ENCODE peak calls at places on chromosomes 3 and 15, in five cellular contexts. H, G, X, I and V are unnamed samples.
A peak's percentile ranks its signal among the peaks of the same experiment; 100 is the strongest.

GRCh38 chr15:69146724-69147435 is 13.6 kb upstream of the GLCE start:
- DNase-seq in X (no peak), G (no peak), I (no peak), H (no peak), V (no peak)

GRCh38 chr3:187700249-187700648 is 2.1 kb downstream of the RTP2 start:
- DNase-seq in G (no peak), H (no peak), I (no peak), X (no peak), V (no peak)

GRCh38 chr3:159788291-159788690 is 200.3 kb upstream of the IL12A start:
- DNase-seq in X (no peak), H (no peak), I (no peak), G (no peak), V (no peak)

GRCh38 chr15:77025941-77026411 is 31.1 kb downstream of the PSTPIP1 start:
- DNase-seq in X (no peak), I (no peak), G (no peak), H (no peak), V (no peak)

GRCh38 chr15:96412045-96412918 is 81.8 kb downstream of the NR2F2 start:
- DNase-seq in X (no peak), I (no peak), H (no peak), G (no peak), V (no peak)

GRCh38 chr3:184155644-184156521 is 706 bp downstream of the DVL3 start:
- DNase-seq in X (no peak), H (peak; percentile 38), I (no peak), G (peak; percentile 27), V (peak; percentile 33)

GRCh38 chr3:159627229-159627628 is 361.4 kb upstream of the IL12A start:
- DNase-seq in G (no peak), I (no peak), H (no peak), X (no peak), V (no peak)

GRCh38 chr15:73964736-73965093 is 27.4 kb downstream of the STOML1 start:
- DNase-seq in I (no peak), H (peak; percentile 83), G (peak; percentile 77), X (peak; percentile 46), V (peak; percentile 81)

GRCh38 chr3:133570139-133570936 is 3.1 kb upstream of the CDV3 start:
- DNase-seq in X (no peak), H (no peak), G (no peak), I (peak; percentile 47), V (no peak)

GRCh38 chr3:167162083-167162482 is 218.0 kb downstream of the ZBBX start:
- DNase-seq in G (no peak), X (no peak), H (no peak), I (no peak), V (no peak)

GRCh38 chr15:74406992-74407705 is 26.6 kb downstream of the SEMA7A start:
- DNase-seq in G (no peak), H (no peak), I (peak; percentile 80), X (no peak), V (no peak)

GRCh38 chr3:39752751-39753150 is 56.7 kb upstream of the MYRIP start:
- DNase-seq in G (no peak), X (no peak), H (no peak), I (no peak), V (no peak)

GRCh38 chr15:82040862-82041261 is 5.0 kb downstream of the MEX3B start:
- DNase-seq in X (peak; percentile 73), H (no peak), I (no peak), G (no peak), V (no peak)

GRCh38 chr3:62818347-62818746 is 56.9 kb downstream of the CADPS start:
- DNase-seq in H (no peak), I (no peak), X (no peak), G (no peak), V (no peak)

GRCh38 chr3:166243511-166243910 is 406.3 kb upstream of the BCHE start:
- DNase-seq in G (no peak), H (no peak), I (no peak), X (no peak), V (no peak)

GRCh38 chr3:100097919-100098896 is 16.1 kb downstream of the FILIP1L start:
- DNase-seq in I (no peak), X (no peak), H (no peak), G (no peak), V (no peak)

GRCh38 chr3:167876603-167877325 is 141.2 kb downstream of the SERPINI1 start:
- DNase-seq in G (no peak), H (no peak), I (no peak), X (no peak), V (no peak)

GRCh38 chr3:157313186-157313585 is 123.5 kb upstream of the PTX3 start:
- DNase-seq in I (no peak), G (no peak), X (no peak), H (no peak), V (no peak)

GRCh38 chr15:57861039-57861638 is 154.6 kb downstream of the POLR2M start:
- DNase-seq in G (no peak), H (peak; percentile 21), I (no peak), X (peak; percentile 47), V (peak; percentile 55)

GRCh38 chr15:42994546-42994945 is 74.0 kb upstream of the TTBK2 start:
- DNase-seq in X (no peak), H (no peak), G (no peak), I (peak; percentile 5), V (no peak)

GRCh38 chr15:96225642-96226259 is 104.7 kb upstream of the NR2F2 start:
- DNase-seq in X (no peak), I (no peak), H (no peak), G (no peak), V (no peak)

GRCh38 chr3:11050666-11051323 is 58.2 kb downstream of the SLC6A1 start:
- DNase-seq in I (no peak), H (no peak), X (no peak), G (no peak), V (no peak)

GRCh38 chr15:74240002-74240568 is 4.0 kb downstream of the CCDC33 start:
- DNase-seq in G (no peak), I (no peak), X (peak; percentile 78), H (no peak), V (no peak)

GRCh38 chr3:83769791-83770663 is 1188.8 kb upstream of the CADM2 start:
- DNase-seq in G (no peak), H (no peak), I (no peak), X (no peak), V (no peak)

GRCh38 chr3:13901935-13902584 is 22.2 kb upstream of the WNT7A start:
- DNase-seq in G (no peak), X (no peak), I (no peak), H (no peak), V (no peak)

GRCh38 chr3:48215876-48216275 is 7.4 kb upstream of the CAMP start:
- DNase-seq in H (no peak), I (no peak), G (no peak), X (no peak), V (no peak)

GRCh38 chr3:139520028-139520737 is 19.4 kb downstream of the RBP1 start:
- DNase-seq in I (no peak), X (no peak), G (no peak), H (no peak), V (no peak)

GRCh38 chr3:147297756-147298155 is 108.6 kb downstream of the ZIC4 start:
- DNase-seq in G (no peak), X (no peak), I (no peak), H (no peak), V (no peak)

GRCh38 chr3:185824051-185824466 is 783 bp downstream of the IGF2BP2 start:
- DNase-seq in H (no peak), G (no peak), I (no peak), X (no peak), V (peak; percentile 8)

GRCh38 chr3:47112997-47113396 is 50.9 kb downstream of the SETD2 start:
- DNase-seq in H (no peak), G (no peak), I (no peak), X (no peak), V (no peak)

GRCh38 chr3:72665103-72665502 is 183.1 kb downstream of the SHQ1 start:
- DNase-seq in G (no peak), X (no peak), I (no peak), H (no peak), V (no peak)

GRCh38 chr3:99499235-99499798 is 139.1 kb upstream of the COL8A1 start:
- DNase-seq in H (no peak), G (no peak), X (no peak), I (no peak), V (no peak)

GRCh38 chr3:60189304-60189703 is 1061.9 kb downstream of the FHIT start:
- DNase-seq in H (no peak), I (no peak), X (no peak), G (no peak), V (no peak)

GRCh38 chr3:194375473-194375872 is 5.9 kb upstream of the LRRC15 start:
- DNase-seq in G (no peak), I (no peak), X (peak; percentile 63), H (no peak), V (no peak)

GRCh38 chr3:108131105-108131794 is 40.4 kb upstream of the CD47 start:
- DNase-seq in G (no peak), I (peak; percentile 76), H (no peak), X (no peak), V (no peak)